ENCODE peak calls at places on chromosomes 16 and 17, in five cellular contexts. One of them, this sample, is unnamed.

GRCh38 chr16:74224828-74225227 is 71.8 kb upstream of the PSMD7 start:
- DNase-seq in lower leg skin: no peak
- DNase-seq in heart right ventricle: no peak
- DNase-seq in Caco-2: no peak
- DNase-seq in cardiac fibroblast: peak; percentile 62
- DNase-seq in this sample: no peak

GRCh38 chr16:50683689-50684374 is 2.7 kb upstream of the SNX20 start:
- DNase-seq in lower leg skin: no peak
- DNase-seq in heart right ventricle: no peak
- DNase-seq in Caco-2: no peak
- DNase-seq in cardiac fibroblast: no peak
- DNase-seq in this sample: no peak

GRCh38 chr16:60478810-60479209 is 1557.4 kb downstream of the CDH8 start:
- DNase-seq in lower leg skin: no peak
- DNase-seq in heart right ventricle: no peak
- DNase-seq in Caco-2: no peak
- DNase-seq in cardiac fibroblast: no peak
- DNase-seq in this sample: no peak

GRCh38 chr16:67936876-67937605 is 391 bp upstream of the PSMB10 start:
- DNase-seq in lower leg skin: no peak
- DNase-seq in heart right ventricle: peak; percentile 78
- DNase-seq in Caco-2: no peak
- DNase-seq in cardiac fibroblast: no peak
- DNase-seq in this sample: no peak

GRCh38 chr17:83012161-83012800 is 67.1 kb upstream of the METRNL start:
- DNase-seq in lower leg skin: no peak
- DNase-seq in heart right ventricle: no peak
- DNase-seq in Caco-2: no peak
- DNase-seq in cardiac fibroblast: no peak
- DNase-seq in this sample: no peak

GRCh38 chr17:81280571-81280970 is 14.5 kb downstream of the SLC38A10 start:
- DNase-seq in lower leg skin: no peak
- DNase-seq in heart right ventricle: no peak
- DNase-seq in Caco-2: no peak
- DNase-seq in cardiac fibroblast: no peak
- DNase-seq in this sample: no peak

GRCh38 chr17:48231995-48232729 is 124.6 kb downstream of the SNX11 start:
- DNase-seq in lower leg skin: no peak
- DNase-seq in heart right ventricle: no peak
- DNase-seq in Caco-2: no peak
- DNase-seq in cardiac fibroblast: no peak
- DNase-seq in this sample: no peak

GRCh38 chr16:84823484-84823883 is 3.7 kb downstream of the CRISPLD2 start:
- DNase-seq in lower leg skin: no peak
- DNase-seq in heart right ventricle: no peak
- DNase-seq in Caco-2: no peak
- DNase-seq in cardiac fibroblast: peak; percentile 59
- DNase-seq in this sample: no peak

GRCh38 chr17:76753061-76753961 is 15.4 kb downstream of the MFSD11 start:
- DNase-seq in lower leg skin: no peak
- DNase-seq in heart right ventricle: no peak
- DNase-seq in Caco-2: no peak
- DNase-seq in cardiac fibroblast: no peak
- DNase-seq in this sample: no peak

GRCh38 chr17:16415031-16415924 is at the start of gene TRPV2:
- DNase-seq in lower leg skin: no peak
- DNase-seq in heart right ventricle: no peak
- DNase-seq in Caco-2: peak; percentile 58
- DNase-seq in cardiac fibroblast: no peak
- DNase-seq in this sample: no peak

GRCh38 chr17:44464037-44464436 is 39.2 kb downstream of the GPATCH8 start:
- DNase-seq in lower leg skin: no peak
- DNase-seq in heart right ventricle: no peak
- DNase-seq in Caco-2: no peak
- DNase-seq in cardiac fibroblast: peak; percentile 18
- DNase-seq in this sample: no peak

GRCh38 chr16:28298511-28298878 is 6.2 kb downstream of the SBK1 start:
- DNase-seq in lower leg skin: no peak
- DNase-seq in heart right ventricle: no peak
- DNase-seq in Caco-2: no peak
- DNase-seq in cardiac fibroblast: no peak
- DNase-seq in this sample: no peak

GRCh38 chr17:72730091-72730490 is 362.4 kb downstream of the SLC39A11 start:
- DNase-seq in lower leg skin: no peak
- DNase-seq in heart right ventricle: no peak
- DNase-seq in Caco-2: no peak
- DNase-seq in cardiac fibroblast: peak; percentile 56
- DNase-seq in this sample: no peak

GRCh38 chr17:45273551-45273957 is 11.7 kb upstream of the SPATA32 start:
- DNase-seq in lower leg skin: no peak
- DNase-seq in heart right ventricle: no peak
- DNase-seq in Caco-2: no peak
- DNase-seq in cardiac fibroblast: no peak
- DNase-seq in this sample: no peak

GRCh38 chr17:39845052-39845976 is 18.8 kb downstream of the IKZF3 start:
- DNase-seq in lower leg skin: no peak
- DNase-seq in heart right ventricle: no peak
- DNase-seq in Caco-2: no peak
- DNase-seq in cardiac fibroblast: no peak
- DNase-seq in this sample: peak; percentile 81

GRCh38 chr17:9139695-9140094 is 118.4 kb downstream of the NTN1 start:
- DNase-seq in lower leg skin: no peak
- DNase-seq in heart right ventricle: no peak
- DNase-seq in Caco-2: no peak
- DNase-seq in cardiac fibroblast: no peak
- DNase-seq in this sample: no peak

GRCh38 chr17:14119546-14119945 is 50.2 kb downstream of the COX10 start:
- DNase-seq in lower leg skin: no peak
- DNase-seq in heart right ventricle: no peak
- DNase-seq in Caco-2: no peak
- DNase-seq in cardiac fibroblast: no peak
- DNase-seq in this sample: no peak

GRCh38 chr16:85665373-85665740 is 23.4 kb downstream of the GINS2 start:
- DNase-seq in lower leg skin: no peak
- DNase-seq in heart right ventricle: no peak
- DNase-seq in Caco-2: no peak
- DNase-seq in cardiac fibroblast: no peak
- DNase-seq in this sample: no peak

GRCh38 chr16:68668266-68668665 is 23.2 kb downstream of the CDH3 start:
- DNase-seq in lower leg skin: no peak
- DNase-seq in heart right ventricle: no peak
- DNase-seq in Caco-2: no peak
- DNase-seq in cardiac fibroblast: no peak
- DNase-seq in this sample: no peak

GRCh38 chr17:32484628-32485027 is 2.2 kb upstream of the CDK5R1 start:
- DNase-seq in lower leg skin: no peak
- DNase-seq in heart right ventricle: no peak
- DNase-seq in Caco-2: no peak
- DNase-seq in cardiac fibroblast: no peak
- DNase-seq in this sample: no peak

GRCh38 chr16:17465460-17465859 is 5.3 kb downstream of the XYLT1 start:
- DNase-seq in lower leg skin: no peak
- DNase-seq in heart right ventricle: no peak
- DNase-seq in Caco-2: no peak
- DNase-seq in cardiac fibroblast: no peak
- DNase-seq in this sample: no peak

GRCh38 chr17:73552300-73553088 is 91.8 kb downstream of the SDK2 start:
- DNase-seq in lower leg skin: no peak
- DNase-seq in heart right ventricle: no peak
- DNase-seq in Caco-2: no peak
- DNase-seq in cardiac fibroblast: no peak
- DNase-seq in this sample: no peak

GRCh38 chr16:72427786-72428480 is 256.0 kb upstream of the PMFBP1 start:
- DNase-seq in lower leg skin: no peak
- DNase-seq in heart right ventricle: no peak
- DNase-seq in Caco-2: no peak
- DNase-seq in cardiac fibroblast: no peak
- DNase-seq in this sample: no peak

GRCh38 chr17:4310349-4311060 is 46.7 kb upstream of the ANKFY1 start:
- DNase-seq in lower leg skin: no peak
- DNase-seq in heart right ventricle: peak; percentile 60
- DNase-seq in Caco-2: peak; percentile 2
- DNase-seq in cardiac fibroblast: peak; percentile 84
- DNase-seq in this sample: no peak

DNA sequence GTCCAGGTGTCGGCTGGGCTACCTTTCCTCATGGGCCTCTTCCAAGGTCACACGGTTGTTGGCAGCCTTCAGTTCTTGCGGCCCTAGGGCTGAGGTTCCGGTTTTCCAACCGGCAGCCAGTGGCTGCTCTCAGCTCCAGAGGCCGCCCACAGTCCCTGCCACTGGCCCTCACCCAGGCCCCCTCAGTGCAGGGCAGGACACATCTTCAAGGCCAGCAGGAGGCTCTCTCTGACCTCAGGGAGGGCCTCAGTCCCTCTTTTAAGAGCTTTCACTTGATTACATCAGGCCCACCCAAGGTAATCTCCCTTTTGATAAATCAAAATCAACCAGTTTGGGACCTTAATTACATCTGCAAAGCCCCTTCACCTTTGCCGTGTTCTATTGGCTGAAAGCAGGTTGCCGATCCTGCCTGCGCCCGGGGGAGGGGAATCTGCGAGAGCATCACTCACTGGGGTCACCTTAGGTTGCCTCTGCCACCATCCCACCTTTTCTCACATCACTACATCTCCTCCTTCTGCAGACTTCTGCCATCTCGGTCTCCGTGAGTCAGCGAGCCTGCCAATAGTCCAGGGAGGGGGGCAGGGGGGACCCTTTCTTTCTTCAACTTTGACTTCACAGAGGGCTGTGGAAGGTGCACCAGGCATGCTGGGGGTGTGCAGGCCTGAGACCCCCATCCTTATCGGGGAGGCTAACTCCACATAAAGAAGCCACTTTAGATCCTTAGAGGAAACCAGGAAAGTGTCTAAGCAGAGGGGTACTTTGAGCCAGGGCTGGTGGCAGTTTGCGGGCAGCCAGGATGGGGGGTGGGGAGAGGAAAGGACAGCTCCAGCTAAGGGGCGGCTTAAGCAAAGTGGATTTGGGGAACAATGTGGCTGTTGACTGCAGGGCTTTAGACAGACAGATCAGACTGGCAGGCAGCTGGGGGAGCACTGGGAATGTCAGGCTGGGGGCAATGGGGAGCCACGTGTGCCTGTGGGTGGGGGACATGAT is 28.8 kb upstream of the NXPH3 start:
- DNase-seq in lower leg skin: no peak
- DNase-seq in heart right ventricle: no peak
- DNase-seq in Caco-2: no peak
- DNase-seq in cardiac fibroblast: no peak
- DNase-seq in this sample: no peak
- TF ChIP-seq CTCF in lower leg skin: no peak
- TF ChIP-seq CTCF in heart right ventricle: no peak
- TF ChIP-seq CTCF in Caco-2: no peak
- TF ChIP-seq CTCF in cardiac fibroblast: no peak
- TF ChIP-seq CTCF in this sample: no peak

GRCh38 chr16:86834451-86835035 is 256.2 kb downstream of the FOXL1 start:
- DNase-seq in lower leg skin: no peak
- DNase-seq in heart right ventricle: no peak
- DNase-seq in Caco-2: peak; percentile 17
- DNase-seq in cardiac fibroblast: peak; percentile 22
- DNase-seq in this sample: peak; percentile 70
- TF ChIP-seq CTCF in lower leg skin: no peak
- TF ChIP-seq CTCF in heart right ventricle: no peak
- TF ChIP-seq CTCF in Caco-2: peak; percentile 10
- TF ChIP-seq CTCF in cardiac fibroblast: peak; percentile 29
- TF ChIP-seq CTCF in this sample: peak; percentile 64

DNA sequence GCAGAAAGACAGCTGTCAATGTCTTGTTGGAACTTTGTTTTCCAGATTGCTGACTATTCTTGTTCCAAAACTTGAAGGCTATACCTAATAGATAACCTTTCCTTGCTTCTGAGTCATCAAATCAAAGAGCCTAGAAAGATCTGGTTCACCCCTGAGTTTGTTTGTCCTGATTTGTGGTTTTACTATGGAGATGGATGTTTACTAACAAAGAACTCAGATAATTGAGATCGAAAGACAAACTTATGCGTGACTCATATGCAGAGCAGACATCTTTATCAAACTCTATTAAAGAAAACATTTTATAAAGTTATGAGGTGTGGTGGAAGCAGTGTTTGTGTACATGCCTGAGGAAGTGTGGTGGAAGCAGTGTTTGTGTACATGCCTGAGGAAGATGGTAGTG is 311.1 kb upstream of the TBX2 start:
- DNase-seq in lower leg skin: no peak
- DNase-seq in heart right ventricle: no peak
- DNase-seq in Caco-2: no peak
- DNase-seq in cardiac fibroblast: no peak
- DNase-seq in this sample: no peak
- TF ChIP-seq CTCF in lower leg skin: no peak
- TF ChIP-seq CTCF in heart right ventricle: no peak
- TF ChIP-seq CTCF in Caco-2: no peak
- TF ChIP-seq CTCF in cardiac fibroblast: no peak
- TF ChIP-seq CTCF in this sample: no peak

DNA sequence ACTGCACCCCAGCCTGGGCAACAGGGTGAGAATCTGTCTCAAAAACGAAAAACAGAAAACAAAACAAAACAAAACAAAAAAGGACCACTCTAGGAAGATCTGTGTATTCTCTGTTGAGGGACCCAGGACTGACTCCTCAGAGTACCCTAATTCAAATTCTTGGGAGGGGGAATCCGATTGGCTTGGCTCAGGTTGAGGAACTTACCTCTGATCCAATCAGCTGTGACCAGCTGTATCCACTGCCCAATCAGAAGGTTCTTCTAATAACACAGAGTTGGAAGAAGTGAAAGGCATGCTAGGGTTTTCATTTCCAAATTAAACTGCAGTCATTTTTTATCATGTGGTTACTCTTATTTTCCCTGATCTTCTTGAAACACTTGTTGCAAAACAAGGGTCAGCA is 105.9 kb upstream of the CACNG3 start:
- DNase-seq in lower leg skin: no peak
- DNase-seq in heart right ventricle: no peak
- DNase-seq in Caco-2: no peak
- DNase-seq in cardiac fibroblast: no peak
- DNase-seq in this sample: no peak
- TF ChIP-seq CTCF in lower leg skin: no peak
- TF ChIP-seq CTCF in heart right ventricle: no peak
- TF ChIP-seq CTCF in Caco-2: no peak
- TF ChIP-seq CTCF in cardiac fibroblast: no peak
- TF ChIP-seq CTCF in this sample: no peak

GRCh38 chr16:20094157-20094556 is 20.5 kb upstream of the GPR139 start:
- DNase-seq in lower leg skin: no peak
- DNase-seq in heart right ventricle: no peak
- DNase-seq in Caco-2: no peak
- DNase-seq in cardiac fibroblast: no peak
- DNase-seq in this sample: no peak
- TF ChIP-seq CTCF in lower leg skin: no peak
- TF ChIP-seq CTCF in heart right ventricle: no peak
- TF ChIP-seq CTCF in Caco-2: no peak
- TF ChIP-seq CTCF in cardiac fibroblast: no peak
- TF ChIP-seq CTCF in this sample: no peak

This sample was measured in Calu3.